ENCODE peak calls at places on chromosomes 2 and 18, in seven cellular contexts. O is adrenal gland, K is heart left ventricle, U is sigmoid colon, W is IMR-90, G is upper lobe of left lung, V is A549. F is an unnamed sample.

GRCh38 chr2:134739879-134740301 is 21.1 kb upstream of the TMEM163 start:
- DNase-seq in W (peak), K (no peak), V (no peak), G (no peak), U (no peak), O (no peak), F (no peak)

GRCh38 chr2:240060977-240061591 is 7.8 kb upstream of the OR6B3 start:
- DNase-seq in V (peak), U (no peak), K (no peak), W (peak), G (no peak), O (peak), F (no peak)

GRCh38 chr2:160293401-160293911 is 93.4 kb upstream of the ITGB6 start:
- DNase-seq in V (no peak), U (peak), O (no peak), G (no peak), W (peak), K (no peak), F (peak)

GRCh38 chr2:28469947-28470585 is 25.8 kb upstream of the PLB1 start:
- DNase-seq in V (no peak), K (no peak), G (no peak), W (no peak), U (peak), O (no peak), F (no peak)

GRCh38 chr2:160493227-160494028 is at the start of gene RBMS1:
- DNase-seq in U (peak), W (peak), G (peak), O (peak), V (peak), K (peak), F (peak)

GRCh38 chr18:50607374-50607933 is 47.6 kb downstream of the MAPK4 start:
- DNase-seq in G (no peak), K (no peak), U (no peak), O (peak), W (no peak), V (no peak), F (no peak)

GRCh38 chr2:27370816-27371620 is 602 bp downstream of the SNX17 start:
- DNase-seq in U (peak), G (no peak), K (peak), W (peak), O (peak), V (peak), F (no peak)

GRCh38 chr2:218859556-218859993 is at the start of gene WNT6:
- DNase-seq in V (no peak), W (no peak), K (no peak), O (no peak), G (peak), U (peak), F (peak)

GRCh38 chr2:170863087-170863486 is 46.4 kb downstream of the GAD1 start:
- DNase-seq in O (no peak), W (no peak), U (no peak), K (no peak), G (no peak), V (no peak), F (no peak)

GRCh38 chr2:102803897-102804217 is 42.0 kb downstream of the TMEM182 start:
- DNase-seq in O (no peak), W (no peak), K (no peak), U (no peak), G (peak), V (no peak), F (no peak)

GRCh38 chr2:134539946-134540345 is 178.9 kb downstream of the TMEM163 start:
- DNase-seq in K (no peak), O (no peak), W (no peak), G (no peak), V (no peak), U (no peak), F (no peak)

GRCh38 chr2:1653137-1653789 is 91.1 kb downstream of the PXDN start:
- DNase-seq in K (no peak), U (peak), O (no peak), V (no peak), W (peak), G (no peak), F (peak)

GRCh38 chr2:28009732-28010131 is 119.2 kb downstream of the BABAM2 start:
- DNase-seq in V (no peak), U (no peak), O (no peak), W (peak), K (peak), G (no peak), F (no peak)

GRCh38 chr2:173568054-173568453 is 213.4 kb downstream of the CDCA7 start:
- DNase-seq in K (peak), W (no peak), G (no peak), U (no peak), V (no peak), O (no peak), F (no peak)

GRCh38 chr2:234678721-234679120 is 181.8 kb upstream of the ARL4C start:
- DNase-seq in O (no peak), K (no peak), G (no peak), W (peak), U (no peak), V (no peak), F (no peak)

GRCh38 chr18:8045160-8045885 is 478.2 kb downstream of the PTPRM start:
- DNase-seq in U (no peak), W (no peak), O (no peak), G (no peak), V (no peak), K (no peak), F (no peak)

GRCh38 chr18:56085561-56085960 is 497.6 kb upstream of the TCF4 start:
- DNase-seq in V (no peak), K (no peak), U (peak), G (no peak), W (peak), O (no peak), F (peak)

GRCh38 chr18:38539373-38539772 is 973.8 kb upstream of the CELF4 start:
- DNase-seq in V (no peak), G (no peak), K (no peak), W (no peak), U (no peak), O (no peak), F (no peak)

GRCh38 chr2:37370666-37371065 is 26.2 kb downstream of the QPCT start:
- DNase-seq in K (no peak), U (no peak), G (no peak), W (no peak), O (no peak), V (no peak), F (no peak)

GRCh38 chr18:49582579-49582978 is 20.7 kb downstream of the LIPG start:
- DNase-seq in G (no peak), K (no peak), U (no peak), V (no peak), O (no peak), W (peak), F (no peak)

GRCh38 chr18:6885992-6886823 is 156.7 kb downstream of the ARHGAP28 start:
- DNase-seq in U (no peak), V (peak), O (peak), G (no peak), K (peak), W (peak), F (peak)

GRCh38 chr2:240640939-240641338 is 15.7 kb downstream of the GPR35 start:
- DNase-seq in K (peak), W (no peak), V (peak), G (peak), O (peak), U (peak), F (no peak)

GRCh38 chr2:136486115-136486514 is 279.2 kb upstream of the THSD7B start:
- DNase-seq in V (no peak), O (no peak), U (no peak), K (no peak), W (no peak), G (peak), F (no peak)

GRCh38 chr2:185393091-185393490 is 345.5 kb upstream of the FSIP2 start:
- DNase-seq in G (no peak), O (no peak), U (no peak), V (no peak), W (no peak), K (no peak), F (no peak)

GRCh38 chr2:38274286-38275276 is 102.5 kb downstream of the ATL2 start:
- DNase-seq in V (peak), K (peak), G (no peak), U (no peak), O (peak), W (peak), F (no peak)

GRCh38 chr2:74148457-74149248 is 941 bp upstream of the BOLA3 start:
- DNase-seq in O (no peak), G (no peak), U (no peak), K (no peak), W (no peak), V (no peak), F (no peak)

DNA sequence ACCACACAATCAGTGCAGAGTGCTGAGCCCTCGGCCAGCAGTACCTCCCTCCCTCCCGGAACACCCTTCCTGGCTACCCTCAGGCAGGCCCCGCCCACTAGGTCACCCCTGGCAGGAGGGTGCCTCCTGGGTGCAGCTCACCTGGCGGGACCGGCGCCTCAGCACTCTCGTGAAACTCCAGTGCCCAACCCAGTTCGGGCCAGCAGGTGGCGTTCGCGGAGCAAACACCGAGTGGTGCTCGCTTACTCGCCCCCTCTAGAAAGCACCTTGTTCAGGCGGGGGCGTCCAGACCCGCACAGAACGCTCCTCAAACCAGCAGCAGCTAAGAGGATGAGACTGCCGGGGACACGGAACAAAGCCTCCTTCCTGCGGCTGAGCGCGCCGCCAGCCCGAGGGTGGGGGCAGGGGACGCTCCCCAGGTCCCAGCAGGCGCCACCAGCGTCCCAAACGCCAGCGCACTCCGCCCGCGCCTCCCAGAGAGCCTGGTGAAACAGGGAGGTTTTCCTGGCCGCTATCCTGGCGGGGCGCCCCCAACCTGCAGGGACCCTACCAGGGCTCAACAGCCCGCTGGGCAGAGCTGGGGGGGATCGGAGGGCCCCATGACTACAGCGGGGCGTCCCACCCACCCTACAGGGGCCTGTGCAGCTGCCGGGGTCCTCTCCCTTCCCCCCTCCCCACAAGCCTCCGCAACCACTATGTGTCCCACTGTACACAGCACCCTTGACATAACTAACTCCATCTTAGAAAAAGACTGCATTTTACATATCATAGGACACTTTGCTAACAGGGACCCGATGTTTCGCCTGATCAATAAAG is 44.7 kb downstream of the MRPS5 start:
- DNase-seq in G (peak), O (peak), W (peak), V (peak), U (peak), K (peak), F (peak)
- TF ChIP-seq POLR2A in G (no peak), O (no peak), W (no peak), V (no peak), U (no peak), K (no peak), F (no peak)

GRCh38 chr2:96927420-96928171 is 57.7 kb upstream of the SEMA4C start:
- DNase-seq in W (no peak), K (peak), U (peak), G (peak), V (no peak), O (no peak), F (peak)

GRCh38 chr2:96926791-96927190 is 56.9 kb upstream of the SEMA4C start:
- DNase-seq in W (no peak), U (peak), G (no peak), O (no peak), K (no peak), V (no peak), F (peak)

GRCh38 chr2:96926236-96926635 is 56.4 kb upstream of the SEMA4C start:
- DNase-seq in O (no peak), W (no peak), V (no peak), K (no peak), U (no peak), G (no peak), F (no peak)

GRCh38 chr2:96929245-96929925 is 57.0 kb downstream of the FAM178B start:
- DNase-seq in G (no peak), K (no peak), U (no peak), V (no peak), O (no peak), W (no peak), F (no peak)

GRCh38 chr2:96928277-96928781 is 58.1 kb downstream of the FAM178B start:
- DNase-seq in W (no peak), V (no peak), U (peak), K (no peak), G (no peak), O (no peak), F (peak)
- H3K27ac ChIP-seq in W (no peak), V (no peak), U (peak), K (no peak), G (no peak), O (no peak), F (peak)

GRCh38 chr2:85012855-85013254 is 41.9 kb downstream of the KCMF1 start:
- DNase-seq in U (no peak), K (no peak), V (no peak), W (peak), O (no peak), G (no peak), F (no peak)

GRCh38 chr2:85019121-85019520 is 48.2 kb downstream of the KCMF1 start:
- DNase-seq in W (no peak), G (no peak), K (no peak), U (no peak), V (no peak), O (no peak), F (no peak)

GRCh38 chr2:85018049-85018447 is 47.1 kb downstream of the KCMF1 start:
- DNase-seq in G (no peak), K (no peak), V (no peak), O (no peak), W (peak), U (no peak), F (no peak)

GRCh38 chr2:85015653-85016360 is 44.8 kb downstream of the KCMF1 start:
- DNase-seq in V (no peak), O (no peak), K (no peak), U (no peak), W (no peak), G (no peak), F (no peak)

GRCh38 chr2:85017436-85018048 is 46.6 kb downstream of the KCMF1 start:
- DNase-seq in U (no peak), V (no peak), O (no peak), K (no peak), G (no peak), W (peak), F (no peak)
- TF ChIP-seq CTCF in U (no peak), V (peak), O (peak), K (no peak), G (no peak), W (peak), F (no peak)

GRCh38 chr18:58231930-58232329 is 187.9 kb downstream of the NEDD4L start:
- DNase-seq in U (no peak), G (no peak), V (peak), O (no peak), W (no peak), K (no peak), F (no peak)
- TF ChIP-seq POLR2A in U (no peak), G (no peak), V (no peak), O (no peak), W (no peak), K (no peak), F (no peak)

DNA sequence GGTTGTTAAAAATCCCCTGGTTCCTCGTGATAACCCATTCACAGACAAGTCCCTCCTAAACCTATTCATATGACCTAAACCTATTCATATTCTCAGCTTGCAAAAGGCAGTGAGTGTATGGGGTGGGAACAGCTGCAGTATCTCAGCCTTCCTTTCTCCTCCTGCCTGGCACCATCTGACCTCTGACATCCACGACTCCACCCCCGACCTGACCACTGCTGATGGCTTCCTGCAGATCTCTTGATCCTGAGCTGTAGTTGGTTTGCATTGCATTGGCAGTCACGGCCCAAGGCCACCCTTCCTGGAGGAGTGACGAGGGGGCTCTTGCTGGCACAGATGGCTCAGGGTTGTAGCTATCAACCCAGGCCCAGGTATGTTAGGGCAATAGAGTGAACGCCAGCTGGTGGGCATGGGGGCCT is 198.6 kb downstream of the GLI2 start:
- DNase-seq in O (no peak), V (peak), G (no peak), W (peak), U (no peak), K (no peak), F (no peak)
- H3K27ac ChIP-seq in O (no peak), V (peak), G (no peak), W (peak), U (peak), K (no peak), F (no peak)

DNA sequence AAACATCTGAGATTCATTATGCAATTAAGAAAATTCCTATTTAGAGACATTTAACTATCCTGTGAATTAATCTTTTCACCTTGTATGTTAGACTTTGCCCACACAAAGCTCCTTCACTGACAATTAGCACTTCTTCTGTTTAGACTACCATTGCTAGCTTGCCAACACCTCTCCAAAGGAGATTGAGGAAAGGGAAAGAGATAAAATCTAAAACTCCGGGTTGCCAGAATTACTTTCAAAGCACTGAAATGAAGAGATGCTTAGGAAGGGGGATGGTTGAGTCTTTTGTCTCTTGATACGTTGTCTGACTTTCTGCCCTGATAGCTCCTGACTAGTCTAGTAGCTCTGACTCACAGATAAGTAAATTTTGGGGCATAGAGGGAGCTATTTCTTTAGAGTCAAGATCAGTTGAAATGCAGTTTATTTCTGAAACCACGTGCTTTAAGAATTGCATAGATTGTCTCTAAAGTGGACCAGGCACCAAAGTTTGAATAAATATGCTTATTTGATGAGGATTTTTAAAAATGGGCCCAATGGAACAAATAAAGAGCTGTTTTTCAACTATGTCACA is 74.1 kb upstream of the DSEL start:
- DNase-seq in W (peak), G (no peak), V (no peak), U (no peak), O (no peak), K (no peak), F (no peak)
- TF ChIP-seq CTCF in W (peak), G (no peak), V (no peak), U (no peak), O (no peak), K (no peak), F (no peak)

GRCh38 chr2:6470518-6470917 is 395.2 kb downstream of the CMPK2 start:
- DNase-seq in V (no peak), W (no peak), K (no peak), U (no peak), G (no peak), O (no peak), F (no peak)
- TF ChIP-seq POLR2A in V (no peak), W (no peak), K (no peak), U (no peak), G (no peak), O (no peak), F (no peak)

GRCh38 chr2:41962912-41963652 is 84.7 kb upstream of the PKDCC start:
- DNase-seq in U (no peak), K (no peak), W (no peak), O (no peak), G (no peak), V (no peak), F (no peak)

GRCh38 chr2:41958775-41959174 is 89.0 kb upstream of the PKDCC start:
- DNase-seq in V (no peak), W (peak), U (no peak), O (no peak), K (no peak), G (no peak), F (no peak)

GRCh38 chr2:41957431-41957830 is 90.4 kb upstream of the PKDCC start:
- DNase-seq in O (no peak), U (no peak), K (no peak), G (no peak), W (no peak), V (no peak), F (no peak)

GRCh38 chr2:41955641-41956040 is 92.2 kb upstream of the PKDCC start:
- DNase-seq in K (no peak), U (no peak), O (no peak), G (no peak), V (no peak), W (no peak), F (no peak)

DNA sequence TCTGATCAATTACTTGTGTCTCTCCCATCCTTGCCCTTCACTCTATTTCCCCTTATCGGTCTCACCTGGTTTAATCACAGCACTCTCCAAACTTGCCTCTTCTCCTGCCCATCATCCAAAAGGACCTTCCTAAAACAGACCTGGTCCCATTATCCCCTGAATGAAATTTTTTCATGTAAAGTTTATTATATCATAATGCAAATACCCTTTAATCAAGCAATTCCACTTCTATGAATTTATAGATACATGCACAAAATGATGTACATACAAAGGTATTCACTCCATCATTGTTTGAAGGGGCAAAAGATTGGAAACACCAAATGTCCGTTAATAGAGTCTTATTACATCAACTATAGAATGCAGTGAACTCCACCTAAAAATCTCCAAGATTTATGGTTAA is 88.1 kb upstream of the PKDCC start:
- DNase-seq in G (no peak), O (no peak), W (no peak), V (no peak), K (no peak), U (no peak), F (no peak)
- H3K27ac ChIP-seq in G (no peak), O (no peak), W (no peak), V (no peak), K (no peak), U (no peak), F (no peak)

F was measured in uterus.